ENCODE peak calls at places on chromosomes 7 and 10, in five cellular contexts. E is lower lobe of right lung, U is left ventricle myocardium inferior, F is Panc1, N is tibial artery. V is an unnamed sample.

GRCh38 chr7:52053525-52053924 is 736.9 kb upstream of the COBL start:
- DNase-seq in E (no peak), U (no peak), F (no peak), N (no peak), V (no peak)

GRCh38 chr10:63157845-63158624 is 24.9 kb downstream of the NRBF2 start:
- DNase-seq in E (no peak), U (no peak), F (peak; percentile 74), N (no peak), V (peak; percentile 94)

GRCh38 chr7:77903597-77903996 is 105.0 kb downstream of the PHTF2 start:
- DNase-seq in E (no peak), U (no peak), F (no peak), N (no peak), V (peak; percentile 22)

GRCh38 chr7:40986351-40986873 is 716.5 kb downstream of the INHBA start:
- DNase-seq in E (no peak), U (no peak), F (peak; percentile 71), N (no peak), V (peak; percentile 77)

GRCh38 chr7:95545007-95545615 is 51.2 kb downstream of the PDK4 start:
- DNase-seq in E (no peak), U (no peak), F (peak; percentile 78), N (peak; percentile 62), V (peak; percentile 66)

GRCh38 chr7:140238778-140239652 is 62.2 kb upstream of the KDM7A start:
- DNase-seq in E (no peak), U (no peak), F (no peak), N (no peak), V (no peak)

GRCh38 chr10:71230656-71231025 is 18.3 kb downstream of the UNC5B start:
- DNase-seq in E (no peak), U (no peak), F (no peak), N (no peak), V (no peak)

GRCh38 chr10:119522747-119523426 is 19.6 kb downstream of the RGS10 start:
- DNase-seq in E (no peak), U (no peak), F (no peak), N (no peak), V (no peak)

GRCh38 chr10:78871796-78872195 is 197.0 kb upstream of the ZMIZ1 start:
- DNase-seq in E (no peak), U (no peak), F (no peak), N (no peak), V (no peak)

GRCh38 chr7:140060243-140060630 is 2.5 kb downstream of the PARP12 start:
- DNase-seq in E (no peak), U (no peak), F (no peak), N (no peak), V (no peak)

GRCh38 chr10:7486533-7486932 is 75.7 kb upstream of the SFMBT2 start:
- DNase-seq in E (no peak), U (no peak), F (no peak), N (no peak), V (no peak)

GRCh38 chr7:116560021-116560970 is 35.5 kb downstream of the CAV1 start:
- DNase-seq in E (no peak), U (peak; percentile 28), F (no peak), N (no peak), V (no peak)

GRCh38 chr7:3149961-3150516 is 106.4 kb upstream of the CARD11 start:
- DNase-seq in E (no peak), U (no peak), F (no peak), N (no peak), V (no peak)

GRCh38 chr7:104093127-104093526 is 103.7 kb upstream of the RELN start:
- DNase-seq in E (no peak), U (no peak), F (no peak), N (no peak), V (no peak)

GRCh38 chr10:6101181-6101580 is 12.3 kb downstream of the RBM17 start:
- DNase-seq in E (no peak), U (no peak), F (no peak), N (no peak), V (no peak)

GRCh38 chr7:137687556-137688280 is 159.1 kb downstream of the DGKI start:
- DNase-seq in E (no peak), U (no peak), F (no peak), N (no peak), V (peak; percentile 81)

GRCh38 chr10:62054825-62055224 is 153.3 kb downstream of the ARID5B start:
- DNase-seq in E (no peak), U (no peak), F (no peak), N (no peak), V (no peak)

GRCh38 chr7:80637911-80638765 is at the start of gene CD36:
- DNase-seq in E (no peak), U (no peak), F (no peak), N (peak; percentile 20), V (no peak)

GRCh38 chr10:5046410-5046809 is 42.8 kb upstream of the AKR1C2 start:
- DNase-seq in E (no peak), U (no peak), F (no peak), N (no peak), V (no peak)

GRCh38 chr7:34315032-34315431 is 343.0 kb upstream of the NPSR1 start:
- DNase-seq in E (no peak), U (no peak), F (no peak), N (no peak), V (peak; percentile 96)

GRCh38 chr10:110496553-110497437 is 912 bp upstream of the DUSP5 start:
- DNase-seq in E (no peak), U (no peak), F (no peak), N (no peak), V (no peak)

GRCh38 chr10:4283841-4284610 is 499.0 kb upstream of the KLF6 start:
- DNase-seq in E (no peak), U (peak; percentile 69), F (no peak), N (peak; percentile 82), V (peak; percentile 87)

GRCh38 chr10:27099916-27100799 is at the start of gene ANKRD26:
- DNase-seq in E (peak; percentile 99), U (peak; percentile 98), F (peak; percentile 88), N (peak; percentile 98), V (peak; percentile 93)
- TF ChIP-seq CTCF in E (no peak), U (no peak), F (no peak), N (no peak), V (peak; percentile 7)

GRCh38 chr10:48460148-48460545 is 144.7 kb downstream of the ARHGAP22 start:
- DNase-seq in E (no peak), U (no peak), F (no peak), N (no peak), V (no peak)
- H3K4me3 ChIP-seq in E (no peak overlapping the region), U (no peak overlapping the region), F (no peak overlapping the region), N (no peak overlapping the region), V (no peak overlapping the region)

DNA sequence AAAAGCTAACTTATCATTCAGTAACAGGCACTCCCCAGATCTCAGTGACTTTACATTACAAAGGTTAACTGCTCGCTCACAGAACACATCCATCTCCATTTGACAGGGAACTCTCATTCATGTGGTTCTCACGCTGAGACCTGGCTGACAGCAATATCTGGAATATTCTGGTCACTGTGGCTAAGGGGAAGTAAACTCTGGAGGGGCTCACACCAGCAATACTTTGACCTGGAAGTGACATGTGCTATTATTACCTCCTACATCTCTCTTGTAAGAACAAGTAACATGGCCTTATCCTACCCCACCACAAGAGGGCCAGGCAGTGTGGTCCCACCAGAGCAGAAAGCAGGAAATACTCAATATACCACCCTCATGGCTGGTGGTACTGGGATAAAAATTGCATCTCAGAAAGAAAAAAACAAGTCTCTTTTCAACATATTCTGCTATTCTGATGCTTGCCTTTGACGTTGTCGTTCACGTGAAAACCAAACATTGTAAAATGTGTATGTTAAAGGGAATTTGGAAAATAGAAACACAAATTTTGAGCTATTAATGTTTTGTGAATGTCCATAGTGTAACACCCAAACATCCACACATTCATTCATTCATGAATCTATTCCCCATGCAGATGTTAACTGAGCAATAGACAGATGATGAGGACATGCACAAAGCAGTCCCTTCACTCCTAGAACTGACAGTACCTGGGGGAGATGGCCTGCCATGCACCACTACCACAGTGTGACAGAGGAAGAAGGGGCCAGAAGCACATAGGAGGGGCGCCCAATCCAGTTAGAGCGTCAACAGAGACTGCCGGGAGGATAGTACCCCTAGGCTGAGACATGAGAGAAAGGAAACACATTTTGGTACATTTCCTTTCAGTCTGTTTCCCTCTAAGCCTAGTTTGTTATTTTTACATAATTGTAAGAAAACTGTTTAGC is 166.0 kb upstream of the SP4 start:
- DNase-seq in E (no peak), U (no peak), F (no peak), N (no peak), V (peak; percentile 12)
- TF ChIP-seq CTCF in E (peak; percentile 39), U (peak; percentile 54), F (peak; percentile 74), N (peak; percentile 15), V (peak; percentile 55)

GRCh38 chr7:651032-651728 is 75.3 kb upstream of the DNAAF5 start:
- DNase-seq in E (peak; percentile 5), U (no peak), F (no peak), N (no peak), V (no peak)
- H3K4me3 ChIP-seq in E (no peak overlapping the region), U (peak overlapping the region; percentile 56), F (no peak overlapping the region), N (no peak overlapping the region), V (no peak overlapping the region)

DNA sequence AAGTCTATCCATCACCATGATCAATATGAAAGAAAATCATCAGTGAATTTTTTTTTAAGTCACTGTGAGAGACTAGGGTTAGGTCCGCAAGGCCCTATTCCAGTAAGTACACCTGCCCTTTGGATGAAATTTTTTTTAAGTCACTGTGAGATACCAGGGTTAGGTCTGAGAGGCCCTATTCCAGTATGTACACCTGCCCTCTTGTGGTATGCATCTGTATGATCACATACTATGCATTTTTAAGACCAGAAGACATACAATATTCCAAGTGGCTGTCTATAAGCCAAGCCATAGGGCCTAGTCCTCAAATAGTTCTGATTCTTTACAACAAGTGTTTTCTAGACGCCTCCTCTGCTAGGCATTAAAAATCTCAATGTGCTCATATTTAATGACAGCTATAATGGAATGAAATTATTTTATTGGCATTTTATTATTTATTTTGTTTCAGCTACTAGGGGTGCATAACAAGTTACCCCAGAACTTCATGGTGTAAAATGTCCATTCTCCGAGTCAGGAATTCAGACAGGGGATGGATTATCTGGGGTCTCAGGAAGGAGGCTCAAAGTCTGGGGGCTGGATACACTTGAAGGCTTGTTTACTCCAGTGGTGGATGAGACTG is 53.1 kb downstream of the TEX36 start:
- DNase-seq in E (no peak), U (no peak), F (peak; percentile 24), N (no peak), V (peak; percentile 26)
- TF ChIP-seq CTCF in E (no peak), U (peak; percentile 28), F (peak; percentile 75), N (no peak), V (peak; percentile 31)